ENCODE peak calls at places on chromosomes 6 and 20, in ten cellular contexts. R, T, C, U, P, F, B, O, N and Z are unnamed samples.

GRCh38 chr6:168355716-168356522 is 36.3 kb upstream of the DACT2 start:
- DNase-seq in R (no peak), O (no peak), C (peak), P (peak), T (no peak), F (no peak), B (no peak), N (no peak), U (no peak), Z (peak)

GRCh38 chr20:57707849-57708693 is 1.7 kb downstream of the PMEPA1 start:
- DNase-seq in U (no peak), C (no peak), R (no peak), P (peak), T (no peak), B (no peak), O (no peak), N (no peak), F (no peak), Z (no peak)

GRCh38 chr6:14038636-14039035 is 78.9 kb upstream of the CD83 start:
- DNase-seq in O (no peak), R (no peak), T (peak), C (no peak), U (no peak), P (peak), F (no peak), B (no peak), N (peak), Z (no peak)

GRCh38 chr6:130995783-130996447 is 67.1 kb downstream of the EPB41L2 start:
- DNase-seq in O (no peak), C (peak), U (no peak), N (no peak), B (no peak), P (no peak), F (no peak), R (no peak), T (no peak), Z (no peak)

GRCh38 chr6:22709804-22710203 is 140.4 kb downstream of the HDGFL1 start:
- DNase-seq in N (no peak), U (no peak), R (no peak), F (no peak), P (no peak), C (no peak), B (no peak), T (no peak), O (no peak), Z (no peak)

GRCh38 chr6:140480852-140481251 is 1106.4 kb upstream of the CITED2 start:
- DNase-seq in O (no peak), U (no peak), N (no peak), R (no peak), B (no peak), C (no peak), T (no peak), F (no peak), P (no peak), Z (no peak)

GRCh38 chr20:44067650-44068081 is 119.3 kb downstream of the JPH2 start:
- DNase-seq in P (no peak), N (no peak), B (no peak), T (no peak), C (no peak), O (no peak), R (no peak), U (no peak), F (no peak), Z (no peak)

GRCh38 chr6:149451361-149452061 is 33.3 kb downstream of the ZC3H12D start:
- DNase-seq in P (peak), B (no peak), O (no peak), C (peak), R (no peak), F (no peak), T (no peak), U (no peak), N (no peak), Z (peak)

GRCh38 chr6:71349976-71350615 is 61.5 kb downstream of the OGFRL1 start:
- DNase-seq in U (no peak), R (no peak), T (no peak), P (no peak), B (no peak), N (no peak), C (no peak), F (peak), O (no peak), Z (no peak)

GRCh38 chr20:61037498-61037897 is 214.6 kb upstream of the CDH4 start:
- DNase-seq in N (no peak), B (no peak), U (no peak), C (no peak), R (no peak), P (no peak), T (no peak), F (no peak), O (no peak), Z (no peak)

GRCh38 chr20:33859157-33859695 is 48.1 kb downstream of the CHMP4B start:
- DNase-seq in R (no peak), P (no peak), B (no peak), F (no peak), O (peak), T (no peak), C (no peak), N (no peak), U (peak), Z (no peak)

GRCh38 chr20:16256981-16257380 is 316.3 kb downstream of the KIF16B start:
- DNase-seq in N (no peak), O (no peak), C (no peak), B (no peak), U (no peak), R (no peak), P (no peak), F (no peak), T (peak), Z (no peak)

GRCh38 chr6:84150680-84151079 is 76.8 kb downstream of the CEP162 start:
- DNase-seq in N (no peak), R (no peak), B (no peak), U (no peak), O (no peak), C (no peak), T (peak), F (peak), P (no peak), Z (no peak)

GRCh38 chr6:134698228-134698627 is 251.7 kb downstream of the ALDH8A1 start:
- DNase-seq in F (no peak), T (no peak), O (no peak), N (no peak), R (no peak), P (no peak), U (no peak), B (no peak), C (no peak), Z (no peak)

GRCh38 chr20:25399038-25399430 is 8.4 kb upstream of the ABHD12 start:
- DNase-seq in C (peak), T (peak), O (no peak), P (peak), U (no peak), B (no peak), R (no peak), F (peak), N (peak), Z (peak)

GRCh38 chr20:4519530-4519929 is 202.2 kb upstream of the PRND start:
- DNase-seq in O (no peak), R (no peak), B (no peak), N (no peak), P (peak), C (no peak), T (no peak), F (no peak), U (no peak), Z (peak)

GRCh38 chr6:23532227-23532626 is 593.8 kb upstream of the NRSN1 start:
- DNase-seq in P (no peak), T (no peak), N (no peak), C (no peak), B (no peak), U (no peak), R (no peak), F (no peak), O (no peak), Z (no peak)

GRCh38 chr6:140542858-140543257 is 1168.4 kb upstream of the CITED2 start:
- DNase-seq in T (no peak), U (no peak), O (no peak), F (no peak), R (no peak), P (no peak), B (no peak), N (no peak), C (no peak), Z (no peak)

GRCh38 chr20:3987296-3987695 is 28.1 kb downstream of the RNF24 start:
- DNase-seq in T (no peak), N (no peak), R (no peak), U (no peak), C (no peak), F (no peak), P (no peak), B (no peak), O (no peak), Z (no peak)

GRCh38 chr6:149160943-149161342 is 156.6 kb upstream of the TAB2 start:
- DNase-seq in T (no peak), O (no peak), R (no peak), N (no peak), P (no peak), F (no peak), C (no peak), U (no peak), B (no peak), Z (no peak)